ENCODE peak calls at places on chromosome 11, in eight cellular contexts. Z is suprapubic skin, X is nephron progenitor cell, I is neural progenitor cell, A is BE2C, C is right atrium auricular region, V is fibroblast of pulmonary artery, O is neural crest cell. K is an unnamed sample.

GRCh38 chr11:58061813-58062212 is 31.1 kb downstream of the OR6Q1 start:
- DNase-seq in O (no peak), Z (no peak), X (no peak), C (no peak), V (peak; percentile 62), I (no peak), A (no peak), K (no peak)

GRCh38 chr11:86047275-86047991 is 21.5 kb downstream of the PICALM start:
- DNase-seq in V (peak; percentile 70), A (no peak), O (no peak), X (no peak), I (no peak), C (no peak), Z (no peak), K (no peak)

GRCh38 chr11:66864172-66864901 is 7.5 kb downstream of the LRFN4 start:
- DNase-seq in A (no peak), Z (no peak), O (no peak), V (no peak), X (no peak), C (no peak), I (no peak), K (peak; percentile 18)

GRCh38 chr11:37343279-37343678 is 745.2 kb upstream of the RAG2 start:
- DNase-seq in I (no peak), V (no peak), A (no peak), Z (no peak), C (no peak), O (no peak), X (no peak), K (no peak)

GRCh38 chr11:132126973-132127900 is 756.8 kb downstream of the NTM start:
- DNase-seq in O (peak; percentile 19), A (no peak), X (peak; percentile 20), C (peak; percentile 83), Z (no peak), I (peak; percentile 66), V (peak; percentile 93), K (no peak)

GRCh38 chr11:2269601-2270321 is 627 bp downstream of the ASCL2 start:
- DNase-seq in A (no peak), Z (peak; percentile 77), C (peak; percentile 50), I (peak; percentile 87), X (peak; percentile 77), V (peak; percentile 65), O (peak; percentile 44), K (peak; percentile 75)

GRCh38 chr11:88103337-88104206 is 71.7 kb downstream of the RAB38 start:
- DNase-seq in Z (no peak), O (peak; percentile 3), I (peak; percentile 90), A (peak; percentile 66), V (peak; percentile 73), C (no peak), X (peak; percentile 35), K (peak; percentile 40)

GRCh38 chr11:61551630-61552029 is 29.2 kb downstream of the SYT7 start:
- DNase-seq in I (no peak), C (peak; percentile 73), X (no peak), O (no peak), Z (no peak), V (peak; percentile 25), A (no peak), K (no peak)

GRCh38 chr11:71461696-71462095 is 8.7 kb downstream of the NADSYN1 start:
- DNase-seq in I (no peak), X (no peak), C (no peak), A (no peak), Z (no peak), O (no peak), V (no peak), K (no peak)

GRCh38 chr11:102323542-102324261 is 6.4 kb downstream of the BIRC3 start:
- DNase-seq in A (no peak), C (no peak), I (no peak), Z (no peak), O (no peak), V (peak; percentile 64), X (no peak), K (no peak)

GRCh38 chr11:123741159-123741951 is at the start of gene ZNF202:
- DNase-seq in X (peak; percentile 93), A (peak; percentile 94), Z (peak; percentile 96), I (peak; percentile 96), C (peak; percentile 89), V (peak; percentile 93), O (peak; percentile 85), K (peak; percentile 94)

GRCh38 chr11:9025101-9025850 is 21.5 kb upstream of the NRIP3 start:
- DNase-seq in A (no peak), Z (no peak), O (no peak), C (no peak), I (no peak), X (no peak), V (no peak), K (no peak)

GRCh38 chr11:109729761-109730160 is 307.8 kb downstream of the C11orf87 start:
- DNase-seq in Z (no peak), A (no peak), I (no peak), X (no peak), C (no peak), V (no peak), O (no peak), K (no peak)
- TF ChIP-seq CTCF in Z (no peak), A (peak; percentile 3), I (no peak), X (no peak), C (no peak), V (no peak), O (no peak), K (no peak)

DNA sequence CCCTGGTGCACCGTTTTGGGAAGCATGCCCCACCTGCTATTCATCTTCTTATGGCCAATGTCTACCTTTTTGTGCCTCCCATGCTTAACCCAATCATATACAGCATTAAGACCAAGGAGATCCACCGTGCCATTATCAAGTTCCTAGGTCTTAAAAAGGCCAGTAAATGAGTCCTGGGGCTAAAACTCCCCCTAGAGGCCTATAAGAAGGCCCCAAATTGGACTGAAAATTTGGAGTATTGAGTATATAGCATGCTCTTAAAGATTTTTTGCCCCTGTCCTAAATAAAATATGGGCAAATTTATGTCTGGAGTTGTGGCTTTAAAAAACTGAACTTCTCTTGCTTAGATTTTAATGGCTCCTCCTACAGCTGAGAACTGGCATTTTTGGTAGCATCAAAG is 6.6 kb downstream of the OR51M1 start:
- DNase-seq in A (no peak), Z (no peak), C (no peak), I (no peak), V (no peak), X (no peak), O (no peak), K (no peak)
- TF ChIP-seq CTCF in A (no peak), Z (no peak), C (no peak), I (peak; percentile 38), V (no peak), X (no peak), O (no peak), K (no peak)

GRCh38 chr11:126084608-126084912 is 21.9 kb upstream of the CDON start:
- DNase-seq in A (no peak), C (no peak), V (no peak), I (no peak), Z (no peak), O (no peak), X (no peak), K (no peak)

GRCh38 chr11:126090452-126090851 is 27.8 kb upstream of the CDON start:
- DNase-seq in Z (no peak), O (no peak), C (no peak), I (no peak), V (no peak), X (no peak), A (no peak), K (no peak)

GRCh38 chr11:126086248-126086647 is 23.6 kb upstream of the CDON start:
- DNase-seq in O (no peak), I (no peak), C (no peak), Z (no peak), X (no peak), A (no peak), V (no peak), K (no peak)

GRCh38 chr11:126083829-126084607 is 21.4 kb upstream of the CDON start:
- DNase-seq in Z (no peak), V (no peak), X (no peak), C (no peak), I (peak; percentile 91), O (peak; percentile 27), A (no peak), K (no peak)

GRCh38 chr11:126088999-126089398 is 26.3 kb upstream of the CDON start:
- DNase-seq in X (no peak), A (no peak), O (no peak), Z (no peak), C (no peak), V (no peak), I (peak; percentile 15), K (no peak)
- TF ChIP-seq CTCF in X (no peak), A (no peak), O (no peak), Z (no peak), C (no peak), V (no peak), I (no peak), K (no peak)

GRCh38 chr11:112440518-112440917 is 179.9 kb upstream of the PLET1 start:
- DNase-seq in A (no peak), X (no peak), O (no peak), V (no peak), Z (no peak), I (peak; percentile 78), C (no peak), K (no peak)
- TF ChIP-seq CTCF in A (no peak), X (peak; percentile 33), O (peak; percentile 17), V (no peak), Z (no peak), I (peak; percentile 84), C (no peak), K (no peak)

GRCh38 chr11:12079726-12080556 is 30.4 kb upstream of the MICAL2 start:
- DNase-seq in O (no peak), Z (peak; percentile 83), I (no peak), C (peak; percentile 82), A (no peak), X (no peak), V (peak; percentile 96), K (no peak)

GRCh38 chr11:12085371-12086251 is 24.8 kb upstream of the MICAL2 start:
- DNase-seq in C (no peak), V (no peak), Z (no peak), X (no peak), A (no peak), O (no peak), I (no peak), K (no peak)

GRCh38 chr11:12084191-12084717 is 26.1 kb upstream of the MICAL2 start:
- DNase-seq in O (no peak), I (no peak), C (no peak), V (no peak), X (no peak), A (no peak), Z (no peak), K (no peak)

GRCh38 chr11:12086271-12087074 is 23.9 kb upstream of the MICAL2 start:
- DNase-seq in O (no peak), V (peak; percentile 94), X (no peak), C (peak; percentile 90), A (no peak), Z (peak; percentile 85), I (no peak), K (no peak)

DNA sequence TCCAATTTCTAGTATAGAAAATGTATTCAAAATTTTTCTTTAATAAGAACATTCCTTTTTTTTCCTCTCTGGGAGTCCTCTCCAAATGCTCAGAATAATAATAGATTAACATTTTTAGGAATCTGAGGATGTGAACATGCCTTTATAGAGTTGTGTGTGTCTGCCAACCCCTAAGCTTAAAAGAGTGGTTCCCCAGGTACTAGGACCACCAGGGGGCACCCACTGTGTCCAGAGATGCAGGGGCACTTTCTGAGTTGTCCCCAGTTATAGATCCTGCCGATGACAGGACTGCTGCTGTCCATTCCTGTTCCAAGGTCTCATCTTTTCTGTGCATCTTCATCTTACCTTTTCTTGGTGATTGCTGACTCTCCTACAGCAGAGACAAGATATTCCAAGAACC is 27.0 kb upstream of the MICAL2 start:
- DNase-seq in C (no peak), A (no peak), I (no peak), O (no peak), X (no peak), V (no peak), Z (no peak), K (no peak)
- TF ChIP-seq CTCF in C (no peak), A (peak; percentile 21), I (peak; percentile 36), O (peak; percentile 19), X (no peak), V (peak; percentile 4), Z (no peak), K (no peak)